ENCODE peak calls at places on chromosomes 11 and 22, in nine cellular contexts. F, R, U, I, O, L, H, W and Z are unnamed samples.

GRCh38 chr11:44457862-44458261 is 107.6 kb upstream of the CD82 start:
- DNase-seq in I (no peak), U (no peak), L (no peak), F (no peak), W (no peak), H (no peak), O (no peak), R (no peak), Z (no peak)

GRCh38 chr11:107457205-107457557 is 444 bp downstream of the CWF19L2 start:
- DNase-seq in I (no peak), L (no peak), U (peak; percentile 4), H (no peak), W (no peak), F (no peak), R (no peak), O (no peak), Z (no peak)

GRCh38 chr11:110086892-110087309 is 6.3 kb upstream of the ZC3H12C start:
- DNase-seq in F (no peak), O (no peak), R (no peak), I (no peak), L (no peak), H (peak; percentile 37), W (no peak), U (no peak), Z (no peak)

GRCh38 chr11:32752001-32752400 is 42.5 kb downstream of the CCDC73 start:
- DNase-seq in H (no peak), U (no peak), L (no peak), R (no peak), O (no peak), F (no peak), W (no peak), I (no peak), Z (no peak)

GRCh38 chr22:39904864-39905263 is 4.0 kb downstream of the GRAP2 start:
- DNase-seq in O (no peak), W (no peak), R (no peak), L (no peak), F (no peak), I (no peak), H (no peak), U (no peak), Z (no peak)

GRCh38 chr11:44574620-44575287 is 9.3 kb downstream of the CD82 start:
- DNase-seq in I (no peak), F (no peak), U (no peak), R (no peak), H (no peak), L (peak; percentile 53), W (no peak), O (no peak), Z (no peak)

GRCh38 chr11:76185931-76186401 is 20.3 kb downstream of the WNT11 start:
- DNase-seq in W (no peak), O (no peak), F (no peak), R (no peak), H (no peak), I (peak; percentile 93), L (no peak), U (no peak), Z (peak; percentile 36)

GRCh38 chr11:78244546-78245315 is 56.0 kb downstream of the USP35 start:
- DNase-seq in W (no peak), L (no peak), R (no peak), U (no peak), I (no peak), O (no peak), H (no peak), F (no peak), Z (no peak)

GRCh38 chr22:31139866-31140716 is at the start of gene PLA2G3:
- DNase-seq in W (peak; percentile 87), L (peak; percentile 78), U (no peak), F (no peak), O (peak; percentile 50), H (no peak), I (no peak), R (no peak), Z (no peak)

GRCh38 chr11:102603091-102603490 is 22.0 kb downstream of the MMP20 start:
- DNase-seq in H (no peak), I (no peak), W (no peak), L (no peak), U (no peak), R (no peak), O (peak; percentile 98), F (no peak), Z (peak; percentile 13)

GRCh38 chr22:39478461-39478860 is 21.6 kb downstream of the MGAT3 start:
- DNase-seq in U (no peak), H (no peak), F (no peak), O (no peak), W (no peak), R (no peak), I (no peak), L (peak; percentile 45), Z (no peak)

GRCh38 chr22:25955323-25955722 is 213.3 kb downstream of the MYO18B start:
- DNase-seq in L (no peak), F (no peak), H (no peak), R (no peak), I (no peak), U (no peak), O (no peak), W (peak; percentile 36), Z (no peak)

GRCh38 chr11:3231550-3231850 is 717 bp downstream of the MRGPRE start:
- DNase-seq in H (no peak), F (no peak), U (no peak), L (no peak), R (no peak), I (no peak), W (no peak), O (no peak), Z (no peak)

GRCh38 chr11:126307706-126308105 is 3.8 kb downstream of the DCPS start:
- DNase-seq in O (peak; percentile 35), L (no peak), W (no peak), F (no peak), I (no peak), U (no peak), R (no peak), H (no peak), Z (no peak)

GRCh38 chr11:28490763-28491382 is 382.7 kb downstream of the METTL15 start:
- DNase-seq in W (no peak), H (no peak), L (no peak), O (no peak), R (no peak), U (no peak), I (no peak), F (no peak), Z (no peak)

DNA sequence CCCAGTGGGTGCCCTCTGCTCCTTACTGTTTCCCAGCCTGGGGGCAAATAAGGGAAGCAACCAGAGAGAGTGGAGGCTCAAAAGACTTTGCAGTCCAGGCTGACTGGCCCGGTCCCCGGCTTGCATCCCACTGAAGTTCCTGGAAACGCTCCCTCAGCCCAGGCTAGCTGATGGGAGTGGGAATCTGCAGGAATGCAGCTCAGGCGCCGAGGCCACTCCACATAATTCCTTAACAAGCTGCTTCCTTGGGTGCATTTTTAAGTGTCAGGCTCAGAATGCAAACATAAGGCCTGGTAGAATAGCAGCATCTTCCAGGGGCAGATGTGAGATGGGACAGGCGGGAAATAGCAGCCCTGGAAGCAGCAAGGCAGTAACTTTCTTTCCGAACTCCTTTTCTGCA is 39.1 kb downstream of the RPL27A start:
- DNase-seq in W (no peak), H (peak; percentile 17), F (no peak), I (no peak), R (no peak), L (no peak), U (no peak), O (no peak), Z (no peak)
- H3K4me3 ChIP-seq in W (no peak overlapping the region), H (no peak overlapping the region), F (no peak overlapping the region), I (no peak overlapping the region), R (no peak overlapping the region), L (peak overlapping the region; percentile 3), U (no peak overlapping the region), O (no peak overlapping the region), Z (no peak overlapping the region)

GRCh38 chr11:71963468-71963867 is 34.6 kb downstream of the RNF121 start:
- DNase-seq in L (no peak), W (no peak), F (no peak), H (no peak), R (no peak), O (no peak), I (no peak), U (no peak), Z (no peak)
- TF ChIP-seq EP300 in L (no peak), W (no peak), F (no peak), H (no peak), R (no peak), O (no peak), I (no peak), U (no peak), Z (no peak)

DNA sequence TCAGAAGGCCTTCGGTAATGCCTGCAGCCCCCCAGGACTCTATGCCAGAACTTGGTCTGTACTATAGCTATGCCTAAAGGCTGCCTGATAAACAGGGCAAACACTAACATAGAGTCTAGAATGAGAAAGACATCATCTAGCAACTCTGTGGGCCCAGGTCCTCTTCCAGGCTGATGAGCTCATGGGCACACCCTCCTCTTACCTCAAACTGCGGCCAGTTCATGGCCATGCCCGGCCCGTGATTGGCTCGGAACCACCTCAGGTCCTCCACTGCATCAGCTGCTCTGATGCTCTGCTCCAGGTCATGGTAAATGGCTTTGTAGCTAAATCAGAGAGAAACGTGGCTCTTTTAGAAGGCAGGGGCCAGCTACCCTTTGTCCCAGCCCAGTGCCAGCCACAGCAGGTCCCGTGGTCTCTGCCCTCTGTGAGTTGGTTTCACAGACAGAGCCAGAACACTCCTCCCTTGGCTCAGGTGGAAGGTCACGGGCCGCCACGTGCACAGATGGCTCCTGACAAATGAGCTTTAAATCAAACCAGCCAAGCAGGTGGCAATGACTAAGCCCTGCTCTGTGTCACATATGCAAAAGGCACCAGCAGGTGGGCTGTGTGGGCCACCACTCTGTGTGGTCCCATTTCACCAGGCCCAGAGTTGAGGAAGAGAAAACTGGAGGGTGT is 25.0 kb upstream of the ARFGAP3 start:
- DNase-seq in R (no peak), O (no peak), W (no peak), H (peak; percentile 48), U (no peak), L (peak; percentile 69), F (no peak), I (no peak), Z (no peak)
- TF ChIP-seq POLR2A in R (no peak), O (no peak), W (no peak), H (no peak), U (no peak), L (no peak), F (no peak), I (no peak), Z (no peak)

GRCh38 chr11:116984589-116984988 is 113.6 kb downstream of the SIK3 start:
- DNase-seq in I (no peak), R (no peak), F (no peak), U (no peak), W (no peak), O (no peak), H (no peak), L (no peak), Z (peak; percentile 49)

GRCh38 chr11:116981216-116981887 is 116.9 kb downstream of the SIK3 start:
- DNase-seq in I (no peak), R (no peak), O (no peak), F (no peak), U (no peak), H (no peak), W (no peak), L (no peak), Z (no peak)

GRCh38 chr11:116980136-116980793 is 118.0 kb downstream of the SIK3 start:
- DNase-seq in U (no peak), R (no peak), L (no peak), H (no peak), W (no peak), O (no peak), I (no peak), F (no peak), Z (no peak)

GRCh38 chr11:116986521-116987105 is 111.6 kb downstream of the SIK3 start:
- DNase-seq in H (no peak), U (no peak), R (no peak), L (no peak), W (no peak), O (peak; percentile 41), F (no peak), I (no peak), Z (no peak)

GRCh38 chr11:116984186-116984585 is 114.0 kb downstream of the SIK3 start:
- DNase-seq in L (no peak), F (no peak), O (peak; percentile 68), U (no peak), H (no peak), W (no peak), R (no peak), I (no peak), Z (no peak)
- H3K4me3 ChIP-seq in L (no peak overlapping the region), F (no peak overlapping the region), O (no peak overlapping the region), U (no peak overlapping the region), H (no peak overlapping the region), W (no peak overlapping the region), R (no peak overlapping the region), I (no peak overlapping the region), Z (no peak overlapping the region)